ENCODE peak calls at places on chromosome 1, in nine cellular contexts. Z, M, V, P, W, A, U, Y and L are unnamed samples.

GRCh38 chr1:47431534-47431933 is 6.3 kb upstream of the FOXD2 start:
- DNase-seq in Z (peak), M (no peak), V (no peak), P (no peak), W (no peak), A (no peak), U (no peak), Y (no peak), L (peak)

GRCh38 chr1:96358057-96358456 is 363.5 kb upstream of the PTBP2 start:
- DNase-seq in Z (no peak), M (no peak), V (peak), P (no peak), W (no peak), A (no peak), U (no peak), Y (no peak), L (no peak)

GRCh38 chr1:39335278-39335677 is 130.8 kb downstream of the MACF1 start:
- DNase-seq in Z (no peak), M (no peak), V (no peak), P (no peak), W (no peak), A (no peak), U (no peak), Y (no peak), L (no peak)

GRCh38 chr1:233661376-233662159 is 47.7 kb downstream of the KCNK1 start:
- DNase-seq in Z (no peak), M (no peak), V (no peak), P (no peak), W (no peak), A (no peak), U (no peak), Y (no peak), L (no peak)

GRCh38 chr1:150661156-150661555 is 31.7 kb upstream of the ENSA start:
- DNase-seq in Z (no peak), M (no peak), V (no peak), P (no peak), W (no peak), A (no peak), U (no peak), Y (no peak), L (no peak)

GRCh38 chr1:27570823-27571222 is 33.1 kb downstream of the AHDC1 start:
- DNase-seq in Z (peak), M (no peak), V (no peak), P (no peak), W (no peak), A (no peak), U (no peak), Y (no peak), L (peak)

GRCh38 chr1:203173566-203173965 is 2.1 kb downstream of the MYBPH start:
- DNase-seq in Z (peak), M (no peak), V (no peak), P (peak), W (no peak), A (no peak), U (no peak), Y (no peak), L (no peak)

GRCh38 chr1:16124377-16125087 is 31.3 kb downstream of the EPHA2 start:
- DNase-seq in Z (peak), M (no peak), V (no peak), P (no peak), W (no peak), A (no peak), U (no peak), Y (no peak), L (no peak)

GRCh38 chr1:223819730-223820514 is 25.8 kb downstream of the TP53BP2 start:
- DNase-seq in Z (no peak), M (no peak), V (no peak), P (no peak), W (no peak), A (no peak), U (no peak), Y (no peak), L (no peak)

GRCh38 chr1:183450086-183450485 is 22.2 kb upstream of the SMG7 start:
- DNase-seq in Z (no peak), M (no peak), V (no peak), P (no peak), W (no peak), A (no peak), U (no peak), Y (no peak), L (no peak)

GRCh38 chr1:32496127-32496526 is 31.3 kb downstream of the ZBTB8B start:
- DNase-seq in Z (no peak), M (no peak), V (no peak), P (peak), W (no peak), A (no peak), U (no peak), Y (no peak), L (no peak)

GRCh38 chr1:14128096-14128495 is 428.1 kb downstream of the PRDM2 start:
- DNase-seq in Z (no peak), M (no peak), V (no peak), P (no peak), W (no peak), A (no peak), U (no peak), Y (no peak), L (no peak)